ENCODE peak calls at places on chromosomes 3 and 15, in four cellular contexts. Q, B, Z and R are unnamed samples.

GRCh38 chr15:79115461-79115860 is 24.9 kb upstream of the RASGRF1 start:
- DNase-seq in Q (no peak), Z (no peak), B (no peak), R (no peak)

GRCh38 chr3:194255252-194256039 is 95.7 kb downstream of the CPN2 start:
- DNase-seq in B (peak), Q (peak), Z (no peak), R (peak)

GRCh38 chr15:55552926-55553325 is 35.2 kb downstream of the PYGO1 start:
- DNase-seq in B (peak), Q (no peak), Z (no peak), R (peak)

GRCh38 chr3:152127058-152127457 is 141.7 kb upstream of the MBNL1 start:
- DNase-seq in Z (no peak), Q (no peak), B (no peak), R (no peak)

GRCh38 chr3:133568294-133569014 is 5.0 kb upstream of the CDV3 start:
- DNase-seq in Z (no peak), Q (no peak), B (peak), R (peak)

GRCh38 chr3:3179407-3180094 is at the start of gene CRBN:
- DNase-seq in B (peak), Q (peak), Z (peak), R (peak)

GRCh38 chr15:20340331-20340811 is 201.2 kb downstream of the GOLGA6L6 start:
- DNase-seq in Z (no peak), B (no peak), Q (no peak), R (peak)

GRCh38 chr3:61562810-61563613 is 1.6 kb downstream of the PTPRG start:
- DNase-seq in Q (no peak), B (peak), Z (no peak), R (peak)

GRCh38 chr3:142117052-142117451 is 32.3 kb downstream of the TFDP2 start:
- DNase-seq in B (peak), Q (no peak), Z (no peak), R (no peak)

GRCh38 chr3:114274929-114275328 is 18.9 kb upstream of the TIGIT start:
- DNase-seq in Z (no peak), B (no peak), Q (peak), R (no peak)

GRCh38 chr3:62252614-62253147 is 120.7 kb downstream of the FEZF2 start:
- DNase-seq in Q (no peak), B (no peak), Z (no peak), R (no peak)

DNA sequence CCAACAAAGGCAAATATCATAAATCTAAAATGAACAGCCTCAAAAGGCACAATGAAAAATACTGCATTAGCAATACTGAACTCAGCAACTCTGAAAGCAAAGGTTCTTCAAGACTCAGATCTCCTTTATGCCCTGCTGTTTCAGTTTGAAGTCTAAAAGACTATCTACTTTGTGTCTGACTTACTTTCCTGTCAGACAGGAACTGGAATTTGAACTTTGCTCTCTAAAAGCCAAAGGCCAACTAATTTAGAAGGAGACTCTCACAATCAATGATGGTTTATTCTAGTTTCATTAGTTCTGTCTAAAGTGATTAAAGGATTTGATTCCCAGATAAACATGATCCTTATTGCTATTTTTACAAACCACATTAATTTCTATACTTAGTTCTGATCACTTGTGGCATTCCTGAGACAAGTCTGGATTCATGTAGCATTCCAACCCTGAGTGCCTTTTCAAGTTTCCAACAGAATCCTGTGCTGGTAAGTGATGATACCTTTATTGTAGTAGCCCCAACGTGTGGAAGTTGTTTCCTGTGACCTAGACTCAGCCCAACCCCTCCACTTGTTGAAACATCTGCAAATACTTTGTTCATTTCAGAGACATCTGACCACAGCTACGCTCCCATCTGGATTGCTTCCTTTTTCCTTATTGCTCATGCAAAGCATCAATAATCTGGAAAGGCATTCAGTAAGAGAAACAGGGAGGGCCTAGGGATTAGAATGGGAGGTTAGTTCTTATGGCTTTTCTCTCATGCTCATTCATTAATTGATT is 14.9 kb upstream of the LEKR1 start:
- DNase-seq in Q (no peak), B (no peak), Z (no peak), R (peak)
- H3K9ac ChIP-seq in Q (no peak), B (no peak), Z (no peak), R (peak)

GRCh38 chr3:154304116-154304786 is 20.0 kb downstream of the DHX36 start:
- DNase-seq in Z (no peak), Q (no peak), B (no peak), R (no peak)
- TF ChIP-seq JUN in Z (no peak), Q (no peak), B (no peak), R (no peak)

GRCh38 chr15:65931221-65931620 is 61.9 kb downstream of the RAB11A start:
- DNase-seq in Q (no peak), B (no peak), Z (no peak), R (no peak)
- H3K9ac ChIP-seq in Q (no peak), B (no peak), Z (no peak), R (no peak)

DNA sequence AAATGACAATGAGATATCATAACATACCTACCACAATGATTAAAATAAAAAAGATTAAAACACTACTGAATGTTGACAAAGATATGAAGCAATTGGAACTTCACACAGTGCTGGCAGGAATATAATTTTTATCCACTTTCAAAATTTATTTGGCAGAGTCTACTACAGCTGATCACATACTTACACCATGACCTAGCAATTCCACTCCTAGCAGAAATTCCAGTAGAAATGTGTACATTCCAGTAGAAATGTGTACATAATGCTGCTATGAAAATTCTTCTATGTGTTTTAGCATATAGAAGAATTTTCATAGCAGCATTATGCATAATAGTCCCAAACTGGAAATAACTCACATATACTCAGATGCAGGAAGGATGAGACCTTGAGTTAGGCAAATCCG is 43.5 kb downstream of the IFT57 start:
- DNase-seq in Q (no peak), B (no peak), Z (no peak), R (no peak)
- TF ChIP-seq JUN in Q (no peak), B (no peak), Z (no peak), R (no peak)

GRCh38 chr3:166519443-166519842 is 682.2 kb upstream of the BCHE start:
- DNase-seq in Q (no peak), Z (no peak), B (no peak), R (no peak)
- H3K9ac ChIP-seq in Q (no peak), Z (no peak), B (no peak), R (no peak)

DNA sequence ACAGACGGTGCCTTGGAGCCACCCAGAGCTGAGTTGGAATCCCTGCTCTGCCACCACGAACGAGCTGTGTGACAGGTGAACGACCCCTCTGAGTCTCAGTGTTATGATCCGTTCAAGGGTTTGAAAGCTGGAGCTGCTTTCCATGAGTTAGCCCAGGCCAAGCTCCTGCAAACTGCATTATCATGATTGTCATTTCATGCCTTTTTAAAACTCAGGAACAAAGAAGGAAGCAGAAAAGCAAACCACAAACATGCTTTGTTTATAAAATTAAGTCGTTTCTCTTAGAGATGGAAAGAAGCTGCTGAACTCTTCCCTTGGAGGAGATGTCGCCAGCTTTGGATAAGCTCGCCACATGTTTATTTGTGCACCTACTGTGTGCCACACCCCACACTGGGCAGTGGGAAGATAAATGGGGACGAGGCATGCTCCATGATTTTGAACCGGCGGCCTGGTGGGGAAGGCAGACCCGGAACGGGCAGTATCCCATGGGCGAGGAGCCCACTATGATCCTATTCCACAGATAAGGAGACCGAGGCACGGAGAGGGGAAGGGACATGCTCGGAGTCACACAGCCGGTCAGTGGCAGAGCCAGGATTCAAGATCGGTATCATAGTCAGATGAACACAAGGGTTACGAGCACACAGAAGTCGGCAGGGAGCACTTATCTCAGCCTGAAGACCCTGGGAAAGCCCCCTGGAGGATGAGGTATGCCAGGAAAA is 15.9 kb downstream of the HRH1 start:
- DNase-seq in B (no peak), Z (no peak), Q (no peak), R (no peak)
- TF ChIP-seq JUN in B (no peak), Z (no peak), Q (no peak), R (no peak)